ENCODE peak calls at places on chromosomes 16 and 17, in ten cellular contexts. Z is CD8-positive, alpha-beta T cell; G is SK-N-SH; F is Peyer's patch; D is IMR-90; V is CD8-positive, alpha-beta memory T cell; U is breast epithelium; C is small intestine; O is GM23338; E is upper lobe of left lung. H is an unnamed sample. For H3K36me3, the result is how much of the 10 kb centered on the place peaks cover.

GRCh38 chr17:35864853-35865252 is 3.8 kb downstream of the HEATR9 start:
- DNase-seq in Z (no peak), G (no peak), F (no peak), D (no peak), V (no peak), U (no peak), C (no peak), O (no peak), E (peak), H (no peak)

GRCh38 chr17:48283907-48284306 is 146.1 kb downstream of the SKAP1 start:
- DNase-seq in Z (no peak), G (no peak), F (no peak), D (no peak), V (no peak), U (no peak), C (no peak), O (no peak), E (no peak), H (no peak)

GRCh38 chr17:77356690-77357201 is 216.0 kb downstream of the SEC14L1 start:
- DNase-seq in Z (no peak), G (no peak), F (no peak), D (no peak), V (no peak), U (no peak), C (no peak), O (no peak), E (no peak), H (no peak)

GRCh38 chr17:51045616-51046526 is 74.8 kb downstream of the SPAG9 start:
- DNase-seq in Z (no peak), G (peak), F (no peak), D (no peak), V (no peak), U (no peak), C (no peak), O (peak), E (no peak), H (no peak)

GRCh38 chr17:21394265-21394664 is 18.1 kb downstream of the KCNJ12 start:
- DNase-seq in Z (no peak), G (no peak), F (no peak), D (peak), V (no peak), U (no peak), C (no peak), O (no peak), E (no peak), H (no peak)

GRCh38 chr17:29590979-29591736 is 1.7 kb upstream of the GIT1 start:
- DNase-seq in Z (no peak), G (peak), F (no peak), D (peak), V (peak), U (no peak), C (no peak), O (peak), E (peak), H (peak)

GRCh38 chr17:3575506-3575905 is 17.9 kb upstream of the TRPV3 start:
- DNase-seq in Z (no peak), G (no peak), F (no peak), D (peak), V (no peak), U (no peak), C (no peak), O (no peak), E (no peak), H (no peak)

GRCh38 chr17:36072431-36073121 is 8.5 kb downstream of the CCL18 start:
- DNase-seq in Z (peak), G (peak), F (peak), D (peak), V (peak), U (no peak), C (peak), O (peak), E (no peak), H (peak)

GRCh38 chr17:75902406-75902805 is 2.3 kb downstream of the MRPL38 start:
- DNase-seq in Z (no peak), G (no peak), F (no peak), D (no peak), V (no peak), U (no peak), C (no peak), O (no peak), E (no peak), H (no peak)

GRCh38 chr16:71853413-71853812 is 7.6 kb downstream of the ATXN1L start:
- DNase-seq in Z (no peak), G (no peak), F (no peak), D (no peak), V (no peak), U (no peak), C (peak), O (no peak), E (no peak), H (no peak)

GRCh38 chr16:35365675-35366074 is 1906.3 kb downstream of the TP53TG3F start:
- DNase-seq in Z (no peak), G (no peak), F (no peak), D (no peak), V (no peak), U (no peak), C (no peak), O (no peak), E (no peak), H (no peak)

GRCh38 chr17:73874008-73874407 is 229.8 kb upstream of the SDK2 start:
- DNase-seq in Z (no peak), G (no peak), F (no peak), D (no peak), V (no peak), U (no peak), C (no peak), O (no peak), E (no peak), H (no peak)

DNA sequence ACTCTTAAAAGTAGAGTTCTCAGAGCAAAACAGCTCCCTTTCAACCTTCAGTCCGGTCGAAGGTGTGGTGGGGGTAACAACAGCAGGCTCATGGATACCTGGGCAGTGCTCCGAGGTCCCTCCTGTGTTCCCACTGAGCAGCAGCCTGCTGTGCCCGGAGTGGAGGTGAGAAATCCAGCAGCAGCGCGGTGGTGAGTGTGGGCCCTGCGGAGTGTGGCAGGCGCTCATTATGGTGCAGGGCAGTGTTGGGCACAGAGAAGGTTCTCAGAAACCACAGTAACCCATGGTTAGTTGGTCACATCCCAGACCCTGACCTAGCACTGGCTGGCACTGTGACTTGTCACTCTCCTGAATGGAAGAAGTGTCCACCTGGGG is 5.0 kb upstream of the P4HB start:
- DNase-seq in Z (no peak), G (no peak), F (no peak), D (no peak), V (no peak), U (no peak), C (no peak), O (no peak), E (peak), H (no peak)
- H3K36me3 ChIP-seq in Z (under half), G (half or more), F (under half), D (under half), V (under half), U (under half), C (under half), O (under half), E (under half), H (under half)

GRCh38 chr17:1834378-1835149 is 4.8 kb downstream of the RPA1 start:
- DNase-seq in Z (no peak), G (no peak), F (no peak), D (no peak), V (no peak), U (no peak), C (peak), O (no peak), E (no peak), H (no peak)

GRCh38 chr17:1830288-1830687 is 483 bp downstream of the RPA1 start:
- DNase-seq in Z (peak), G (peak), F (no peak), D (no peak), V (peak), U (no peak), C (peak), O (peak), E (no peak), H (peak)

GRCh38 chr17:1829189-1829578 is 518 bp downstream of the SMYD4 start:
- DNase-seq in Z (peak), G (no peak), F (no peak), D (no peak), V (no peak), U (peak), C (peak), O (peak), E (no peak), H (no peak)

GRCh38 chr17:1829579-1830257 is at the start of the genes RPA1 and SMYD4:
- DNase-seq in Z (peak), G (peak), F (peak), D (peak), V (peak), U (peak), C (peak), O (peak), E (peak), H (peak)
- H3K36me3 ChIP-seq in Z (under half), G (under half), F (under half), D (under half), V (under half), U (under half), C (under half), O (under half), E (under half), H (under half)

GRCh38 chr17:82374626-82375331 is 3.2 kb downstream of the UTS2R start:
- DNase-seq in Z (no peak), G (peak), F (no peak), D (no peak), V (no peak), U (no peak), C (no peak), O (peak), E (peak), H (peak)
- H3K36me3 ChIP-seq in Z (under half), G (under half), F (under half), D (under half), V (under half), U (under half), C (under half), O (under half), E (under half), H (under half)

GRCh38 chr17:37643118-37643766 is at the start of gene DDX52:
- DNase-seq in Z (peak), G (peak), F (peak), D (peak), V (peak), U (peak), C (peak), O (peak), E (peak), H (peak)

GRCh38 chr17:37637956-37638355 is 5.3 kb downstream of the DDX52 start:
- DNase-seq in Z (no peak), G (no peak), F (no peak), D (no peak), V (no peak), U (no peak), C (no peak), O (no peak), E (no peak), H (no peak)

GRCh38 chr17:37643829-37644228 is 583 bp upstream of the DDX52 start:
- DNase-seq in Z (no peak), G (peak), F (no peak), D (no peak), V (no peak), U (no peak), C (peak), O (peak), E (no peak), H (no peak)

GRCh38 chr17:37642706-37643105 is 540 bp downstream of the DDX52 start:
- DNase-seq in Z (no peak), G (peak), F (no peak), D (peak), V (no peak), U (no peak), C (peak), O (no peak), E (no peak), H (peak)

GRCh38 chr17:37640016-37640415 is 3.2 kb downstream of the DDX52 start:
- DNase-seq in Z (no peak), G (no peak), F (no peak), D (no peak), V (no peak), U (no peak), C (no peak), O (no peak), E (no peak), H (no peak)
- H3K36me3 ChIP-seq in Z (under half), G (half or more), F (under half), D (under half), V (under half), U (under half), C (under half), O (under half), E (under half), H (under half)

GRCh38 chr16:1640261-1640956 is 28.2 kb downstream of the CRAMP1 start:
- DNase-seq in Z (no peak), G (no peak), F (no peak), D (no peak), V (no peak), U (no peak), C (no peak), O (no peak), E (no peak), H (no peak)

GRCh38 chr16:1642753-1643152 is 30.6 kb downstream of the CRAMP1 start:
- DNase-seq in Z (no peak), G (no peak), F (no peak), D (no peak), V (no peak), U (no peak), C (no peak), O (no peak), E (no peak), H (no peak)

GRCh38 chr16:1643521-1643920 is 31.4 kb downstream of the CRAMP1 start:
- DNase-seq in Z (no peak), G (no peak), F (no peak), D (no peak), V (no peak), U (no peak), C (no peak), O (no peak), E (no peak), H (no peak)

GRCh38 chr16:1641261-1641660 is 29.1 kb downstream of the CRAMP1 start:
- DNase-seq in Z (no peak), G (no peak), F (no peak), D (no peak), V (no peak), U (no peak), C (no peak), O (no peak), E (no peak), H (no peak)

DNA sequence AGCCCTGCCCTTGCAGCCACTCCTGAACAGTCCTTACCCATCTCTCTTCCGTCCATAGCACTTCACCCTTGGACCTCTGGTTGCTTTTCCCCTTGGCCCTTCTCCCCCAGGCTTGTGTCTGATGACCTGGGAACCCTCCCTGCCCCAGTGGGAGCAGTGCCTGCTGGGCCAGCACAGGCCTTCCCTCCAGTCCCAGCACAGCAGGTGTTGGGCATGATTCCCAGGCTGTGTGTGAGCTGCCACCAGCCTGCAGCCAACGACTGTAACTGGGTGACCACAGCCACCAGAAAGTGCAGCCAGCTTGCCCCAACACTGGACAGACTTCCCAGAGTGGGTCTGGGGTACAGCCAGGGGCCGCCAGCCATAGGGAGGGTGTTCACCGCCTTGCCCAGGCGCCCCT is 30.0 kb downstream of the CRAMP1 start:
- DNase-seq in Z (no peak), G (no peak), F (no peak), D (no peak), V (no peak), U (no peak), C (no peak), O (no peak), E (no peak), H (no peak)
- H3K36me3 ChIP-seq in Z (under half), G (under half), F (under half), D (half or more), V (under half), U (under half), C (under half), O (under half), E (half or more), H (under half)